ENCODE peak calls at places on chromosomes 3 and 15, in ten cellular contexts. X is NCI-H510A treated with DMSO at 0.1 percent for 48 hours, H is endothelial cell, D is breast epithelium, K is K562, R is AG09309, Z is A549, M is left ventricle myocardium superior, F is NCI-H2081 treated with DMSO at 0.1 percent for 48 hours, U is adipocyte. S is an unnamed sample.
A peak's percentile ranks its signal among the peaks of the same experiment; 100 is the strongest.

GRCh38 chr15:89326316-89326715 is 8.3 kb downstream of the POLG start:
- DNase-seq in X (peak; percentile 24), H (no peak), D (no peak), K (no peak), R (no peak), Z (no peak), M (no peak), F (no peak), U (no peak), S (no peak)

GRCh38 chr15:43276563-43277200 is 10.0 kb upstream of the TGM5 start:
- DNase-seq in X (no peak), H (no peak), D (no peak), K (no peak), R (no peak), Z (no peak), M (no peak), F (no peak), U (no peak), S (no peak)

GRCh38 chr3:97793415-97794019 is 28.3 kb upstream of the CRYBG3 start:
- DNase-seq in X (peak; percentile 43), H (no peak), D (no peak), K (no peak), R (peak; percentile 25), Z (peak; percentile 13), M (no peak), F (no peak), U (peak; percentile 85), S (no peak)

GRCh38 chr3:53028641-53029040 is 17.2 kb downstream of the SFMBT1 start:
- DNase-seq in X (no peak), H (no peak), D (no peak), K (no peak), R (no peak), Z (no peak), M (no peak), F (no peak), U (no peak), S (no peak)

GRCh38 chr15:62506217-62506805 is 341.2 kb upstream of the C2CD4B start:
- DNase-seq in X (no peak), H (no peak), D (no peak), K (no peak), R (peak; percentile 28), Z (peak; percentile 57), M (no peak), F (no peak), U (peak; percentile 52), S (no peak)

GRCh38 chr15:27665002-27665401 is 434.1 kb downstream of the OCA2 start:
- DNase-seq in X (no peak), H (no peak), D (no peak), K (no peak), R (no peak), Z (no peak), M (no peak), F (no peak), U (no peak), S (no peak)

GRCh38 chr3:13277860-13278531 is 142.1 kb downstream of the NUP210 start:
- DNase-seq in X (no peak), H (no peak), D (no peak), K (peak; percentile 58), R (no peak), Z (no peak), M (no peak), F (no peak), U (peak; percentile 12), S (no peak)

GRCh38 chr3:32076566-32076965 is 29.9 kb upstream of the GPD1L start:
- DNase-seq in X (no peak), H (no peak), D (no peak), K (peak; percentile 0), R (peak; percentile 32), Z (no peak), M (no peak), F (no peak), U (no peak), S (no peak)

GRCh38 chr15:69880616-69881309 is 217.0 kb downstream of the TLE3 start:
- DNase-seq in X (no peak), H (no peak), D (no peak), K (no peak), R (no peak), Z (no peak), M (no peak), F (no peak), U (no peak), S (no peak)

GRCh38 chr15:100125627-100126231 is 216.0 kb downstream of the ADAMTS17 start:
- DNase-seq in X (no peak), H (no peak), D (no peak), K (no peak), R (no peak), Z (no peak), M (peak; percentile 69), F (no peak), U (no peak), S (no peak)

GRCh38 chr3:148757238-148757930 is 59.7 kb downstream of the AGTR1 start:
- DNase-seq in X (no peak), H (no peak), D (no peak), K (no peak), R (peak; percentile 81), Z (no peak), M (no peak), F (no peak), U (peak; percentile 91), S (no peak)

GRCh38 chr3:72299321-72299802 is 514.4 kb upstream of the PROK2 start:
- DNase-seq in X (no peak), H (no peak), D (no peak), K (no peak), R (no peak), Z (no peak), M (no peak), F (no peak), U (no peak), S (no peak)

GRCh38 chr3:122793568-122794416 is at the start of gene HSPBAP1:
- DNase-seq in X (no peak), H (peak; percentile 89), D (peak; percentile 90), K (peak; percentile 82), R (peak; percentile 65), Z (peak; percentile 94), M (peak; percentile 96), F (no peak), U (peak; percentile 94), S (peak; percentile 97)

GRCh38 chr3:168269019-168269418 is 173.3 kb upstream of the GOLIM4 start:
- DNase-seq in X (no peak), H (no peak), D (no peak), K (no peak), R (no peak), Z (no peak), M (no peak), F (no peak), U (no peak), S (no peak)

S was measured in Right ventricle myocardium inferior.